ENCODE peak calls at places on chromosomes 16 and 17, in six cellular contexts. T, G, N, J, Y and U are unnamed samples.

GRCh38 chr17:44008205-44008909 is 3.9 kb downstream of the NAGS start:
- DNase-seq in T (no peak), Y (no peak), G (no peak), N (no peak), J (no peak), U (no peak)

GRCh38 chr16:86357303-86357702 is 153.0 kb upstream of the FOXF1 start:
- DNase-seq in J (no peak), Y (no peak), G (no peak), T (no peak), N (no peak), U (no peak)

GRCh38 chr16:52363082-52363481 is 183.9 kb downstream of the TOX3 start:
- DNase-seq in J (no peak), T (no peak), N (no peak), Y (no peak), G (no peak), U (no peak)

GRCh38 chr17:74429604-74430384 is 2.1 kb upstream of the GPRC5C start:
- DNase-seq in J (no peak), G (peak; percentile 16), T (no peak), Y (no peak), N (no peak), U (no peak)

GRCh38 chr17:47615766-47616424 is 33.8 kb upstream of the KPNB1 start:
- DNase-seq in T (no peak), N (no peak), G (peak; percentile 65), J (no peak), Y (no peak), U (no peak)

GRCh38 chr16:21101631-21102420 is 48.8 kb downstream of the DNAH3 start:
- DNase-seq in J (no peak), G (peak; percentile 31), Y (no peak), N (no peak), T (no peak), U (no peak)

GRCh38 chr17:68497885-68498319 is 14.3 kb upstream of the PRKAR1A start:
- DNase-seq in G (no peak), J (no peak), Y (no peak), T (peak; percentile 79), N (no peak), U (peak; percentile 97)

GRCh38 chr16:19837331-19837943 is 47.2 kb downstream of the GPRC5B start:
- DNase-seq in N (no peak), J (no peak), G (no peak), T (no peak), Y (no peak), U (no peak)

GRCh38 chr17:56947741-56948140 is 13.1 kb downstream of the COIL start:
- DNase-seq in G (no peak), N (no peak), J (no peak), T (no peak), Y (no peak), U (no peak)

GRCh38 chr16:59611556-59611955 is 877.4 kb upstream of the GOT2 start:
- DNase-seq in Y (no peak), N (no peak), T (no peak), G (peak; percentile 20), J (no peak), U (no peak)

GRCh38 chr16:17389392-17389791 is 81.4 kb downstream of the XYLT1 start:
- DNase-seq in T (no peak), G (peak; percentile 52), Y (no peak), N (no peak), J (no peak), U (no peak)

GRCh38 chr17:63041722-63042121 is 75.7 kb downstream of the TANC2 start:
- DNase-seq in Y (no peak), T (no peak), N (no peak), J (no peak), G (no peak), U (no peak)

GRCh38 chr16:67101301-67101675 is 8.5 kb upstream of the PHAF1 start:
- DNase-seq in Y (no peak), N (no peak), T (no peak), G (no peak), J (no peak), U (no peak)

GRCh38 chr17:63984206-63984605 is 11.5 kb upstream of the SCN4A start:
- DNase-seq in T (no peak), N (no peak), Y (no peak), G (peak; percentile 61), J (no peak), U (no peak)

GRCh38 chr17:37292429-37293139 is 83.2 kb upstream of the C17orf78 start:
- DNase-seq in T (no peak), Y (no peak), N (no peak), J (no peak), G (peak; percentile 42), U (no peak)

GRCh38 chr17:75980188-75981018 is 1.4 kb downstream of the TEN1 start:
- DNase-seq in Y (no peak), G (peak; percentile 38), J (no peak), T (no peak), N (no peak), U (no peak)

GRCh38 chr16:69474447-69474846 is 50.0 kb downstream of the CYB5B start:
- DNase-seq in J (no peak), Y (no peak), G (no peak), N (no peak), T (no peak), U (no peak)

GRCh38 chr17:35244345-35245195 is 1.7 kb downstream of the SLFN5 start:
- DNase-seq in J (peak; percentile 69), Y (peak; percentile 92), T (peak; percentile 71), G (peak; percentile 87), N (peak; percentile 63), U (no peak)

GRCh38 chr17:57442914-57443571 is 186.7 kb downstream of the MSI2 start:
- DNase-seq in J (no peak), Y (no peak), G (no peak), T (peak; percentile 67), N (peak; percentile 28), U (no peak)

GRCh38 chr16:28609631-28610594 is at the start of gene SULT1A1:
- DNase-seq in J (peak; percentile 31), G (no peak), T (no peak), N (no peak), Y (peak; percentile 58), U (no peak)

GRCh38 chr17:15444805-15445204 is 22.6 kb downstream of the CDRT4 start:
- DNase-seq in J (no peak), G (no peak), N (no peak), T (no peak), Y (no peak), U (no peak)

GRCh38 chr16:89176147-89176690 is 4.7 kb downstream of the CDH15 start:
- DNase-seq in N (no peak), G (no peak), Y (no peak), T (no peak), J (no peak), U (no peak)

GRCh38 chr16:56667581-56668571 is at the start of gene MT1G:
- DNase-seq in G (no peak), N (no peak), T (no peak), Y (no peak), J (no peak), U (no peak)

GRCh38 chr17:17886253-17886652 is 49.5 kb upstream of the SREBF1 start:
- DNase-seq in T (no peak), J (peak; percentile 36), N (no peak), Y (no peak), G (no peak), U (no peak)

GRCh38 chr16:49382916-49383315 is 9.3 kb downstream of the C16orf78 start:
- DNase-seq in G (no peak), T (no peak), Y (no peak), N (no peak), J (no peak), U (no peak)

GRCh38 chr16:31135535-31136286 is at the start of gene PRSS8:
- DNase-seq in J (no peak), Y (no peak), G (no peak), T (no peak), N (no peak), U (no peak)

GRCh38 chr17:72710185-72710584 is 382.3 kb downstream of the SLC39A11 start:
- DNase-seq in Y (no peak), J (no peak), N (no peak), G (no peak), T (no peak), U (no peak)

GRCh38 chr17:12853921-12854320 is 64.6 kb downstream of the ARHGAP44 start:
- DNase-seq in J (no peak), T (no peak), N (no peak), Y (no peak), G (no peak), U (no peak)

GRCh38 chr17:80826955-80827645 is 164.5 kb upstream of the CHMP6 start:
- DNase-seq in N (peak; percentile 84), G (peak; percentile 99), Y (peak; percentile 87), J (peak; percentile 45), T (no peak), U (no peak)

GRCh38 chr17:28492352-28493310 is 13.5 kb upstream of the FOXN1 start:
- DNase-seq in G (no peak), Y (no peak), J (no peak), T (no peak), N (no peak), U (no peak)
- TF ChIP-seq CTCF in G (no peak), Y (no peak), J (no peak), T (no peak), N (no peak), U (no peak)

DNA sequence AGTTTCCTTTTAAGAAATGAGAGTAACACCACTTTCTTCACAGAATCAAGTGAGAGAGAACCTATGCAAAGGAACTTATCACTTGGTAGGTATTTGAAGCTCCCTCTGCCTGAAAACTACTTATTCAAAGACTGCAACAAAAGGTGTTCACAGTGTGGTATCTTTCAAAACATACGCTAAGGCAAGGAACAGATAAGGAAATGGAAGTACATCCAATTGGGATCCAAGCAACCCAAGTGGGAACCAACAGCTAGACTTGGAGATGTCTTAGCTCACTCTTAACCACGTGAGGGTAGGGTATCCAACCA is 431 bp upstream of the PPM1E start:
- DNase-seq in J (no peak), T (no peak), G (no peak), Y (no peak), N (no peak), U (no peak)
- H3K4me3 ChIP-seq in J (peak overlapping the region; percentile 50), T (peak overlapping the region; percentile 62), G (no peak overlapping the region), Y (no peak overlapping the region), N (peak overlapping the region; percentile 72), U (peak overlapping the region; percentile 65)

DNA sequence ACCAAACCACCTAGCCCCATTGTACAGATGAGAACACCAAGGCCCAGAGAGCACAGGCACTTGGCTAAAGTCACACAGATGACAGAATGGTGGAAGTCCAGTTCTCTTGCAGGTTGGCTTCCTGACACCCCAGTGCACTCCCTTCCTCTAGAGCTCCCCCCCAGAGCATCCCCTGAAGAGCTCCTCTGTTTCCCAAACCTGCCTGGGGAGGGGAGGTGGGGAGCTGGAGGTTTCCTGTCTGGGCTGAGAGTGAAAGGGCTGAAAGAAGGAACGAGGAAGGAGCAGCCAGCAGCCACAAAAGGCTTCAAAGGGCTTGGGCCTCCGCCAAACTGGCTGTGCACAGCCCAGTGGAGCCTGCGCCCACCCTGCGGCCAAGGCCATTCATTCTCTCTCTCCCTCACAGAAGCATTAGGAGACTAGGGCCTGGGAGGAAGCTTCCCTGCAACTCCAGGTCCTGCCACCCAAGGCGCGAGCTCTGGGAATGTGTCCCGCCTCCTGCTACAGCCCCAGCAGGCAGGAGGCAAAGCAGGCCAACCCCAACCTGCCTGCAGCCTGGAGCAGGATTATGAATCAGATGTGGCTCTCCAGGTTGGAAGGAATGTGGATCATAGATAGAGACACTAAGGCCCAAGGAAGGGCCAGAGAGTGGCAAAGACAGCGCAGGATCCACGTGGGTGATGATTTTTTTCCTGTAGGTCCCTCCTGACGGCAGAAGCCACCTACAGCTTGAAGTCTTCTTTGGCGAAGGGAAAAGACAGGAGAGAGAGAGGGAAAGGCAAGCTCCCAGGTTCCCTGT is 913 bp downstream of the SLC13A5 start:
- DNase-seq in Y (no peak), T (no peak), J (no peak), G (no peak), N (no peak), U (no peak)
- TF ChIP-seq CTCF in Y (no peak), T (no peak), J (no peak), G (no peak), N (no peak), U (no peak)

GRCh38 chr17:31310877-31311276 is 3.0 kb downstream of the EVI2B start:
- DNase-seq in N (no peak), T (peak; percentile 40), J (no peak), G (no peak), Y (no peak), U (peak; percentile 56)
- H3K4me3 ChIP-seq in N (peak overlapping the region; percentile 65), T (peak overlapping the region; percentile 82), J (no peak overlapping the region), G (no peak overlapping the region), Y (no peak overlapping the region), U (peak overlapping the region; percentile 51)